ENCODE peak calls at places on chromosome 10, in five cellular contexts. Y is colonic mucosa; H is heart right ventricle; Z is Peyer's patch; R is effector memory CD4-positive, alpha-beta T cell. M is an unnamed sample. For H3K4me1, the result is how much of the 10 kb centered on the place peaks cover.

GRCh38 chr10:111934926-111935325 is 248.6 kb downstream of the GPAM start:
- DNase-seq in Y (no peak), Z (no peak), H (no peak), R (no peak), M (no peak)

GRCh38 chr10:70537398-70538194 is 59.0 kb downstream of the PALD1 start:
- DNase-seq in R (no peak), H (no peak), Y (peak), Z (no peak), M (no peak)

GRCh38 chr10:74117738-74118137 is 32.9 kb downstream of the AP3M1 start:
- DNase-seq in H (no peak), R (no peak), Y (no peak), Z (no peak), M (no peak)

GRCh38 chr10:14749051-14749809 is 25.5 kb downstream of the FAM107B start:
- DNase-seq in Z (peak), R (no peak), H (no peak), Y (peak), M (peak)

GRCh38 chr10:95485445-95485844 is 75.7 kb downstream of the SORBS1 start:
- DNase-seq in H (no peak), Y (no peak), Z (no peak), R (no peak), M (no peak)

GRCh38 chr10:110069502-110069982 is 61.8 kb downstream of the ADD3 start:
- DNase-seq in Z (no peak), H (no peak), Y (no peak), R (no peak), M (no peak)

GRCh38 chr10:30172096-30172495 is 112.7 kb upstream of the JCAD start:
- DNase-seq in H (no peak), Z (no peak), Y (no peak), R (no peak), M (no peak)

GRCh38 chr10:84654671-84655070 is 326.3 kb downstream of the CCSER2 start:
- DNase-seq in Y (no peak), R (no peak), H (no peak), Z (no peak), M (no peak)

GRCh38 chr10:101932182-101932581 is 88.6 kb upstream of the KCNIP2 start:
- DNase-seq in Y (no peak), Z (no peak), H (no peak), R (no peak), M (no peak)

GRCh38 chr10:21494221-21495001 is 31.1 kb downstream of the SKIDA1 start:
- DNase-seq in H (peak), Y (peak), R (no peak), Z (no peak), M (peak)

GRCh38 chr10:6347391-6347951 is 144.7 kb downstream of the PFKFB3 start:
- DNase-seq in Z (peak), R (peak), H (no peak), Y (no peak), M (peak)

GRCh38 chr10:123642697-123643096 is 23.5 kb upstream of the GPR26 start:
- DNase-seq in Y (no peak), R (no peak), Z (no peak), H (no peak), M (no peak)

GRCh38 chr10:45375716-45376231 is 1.8 kb downstream of the ALOX5 start:
- DNase-seq in Z (no peak), Y (no peak), R (no peak), H (no peak), M (peak)

GRCh38 chr10:93876391-93876790 is 17.4 kb upstream of the SLC35G1 start:
- DNase-seq in Z (no peak), Y (no peak), R (no peak), H (no peak), M (no peak)

GRCh38 chr10:125797999-125798662 is 22.5 kb upstream of the MMP21 start:
- DNase-seq in H (no peak), R (no peak), Z (no peak), Y (no peak), M (no peak)

GRCh38 chr10:43202657-43203490 is 64.0 kb downstream of the RASGEF1A start:
- DNase-seq in R (peak), Z (peak), Y (peak), H (peak), M (peak)

GRCh38 chr10:83037653-83038052 is 1101.7 kb upstream of the GHITM start:
- DNase-seq in Y (no peak), Z (no peak), R (no peak), H (no peak), M (no peak)

GRCh38 chr10:111118758-111119157 is 41.9 kb downstream of the ADRA2A start:
- DNase-seq in Z (no peak), H (no peak), Y (no peak), R (no peak), M (no peak)

GRCh38 chr10:77927343-77928256 is 1.0 kb upstream of the DLG5 start:
- DNase-seq in R (no peak), H (no peak), Z (no peak), Y (no peak), M (no peak)

GRCh38 chr10:77922551-77923179 is 3.9 kb downstream of the DLG5 start:
- DNase-seq in R (no peak), Y (no peak), Z (no peak), H (no peak), M (no peak)

GRCh38 chr10:77925795-77926565 is 575 bp downstream of the DLG5 start:
- DNase-seq in R (no peak), H (peak), Z (no peak), Y (peak), M (peak)

GRCh38 chr10:77926566-77927342 is at the start of gene DLG5:
- DNase-seq in H (peak), Z (no peak), R (no peak), Y (peak), M (peak)

DNA sequence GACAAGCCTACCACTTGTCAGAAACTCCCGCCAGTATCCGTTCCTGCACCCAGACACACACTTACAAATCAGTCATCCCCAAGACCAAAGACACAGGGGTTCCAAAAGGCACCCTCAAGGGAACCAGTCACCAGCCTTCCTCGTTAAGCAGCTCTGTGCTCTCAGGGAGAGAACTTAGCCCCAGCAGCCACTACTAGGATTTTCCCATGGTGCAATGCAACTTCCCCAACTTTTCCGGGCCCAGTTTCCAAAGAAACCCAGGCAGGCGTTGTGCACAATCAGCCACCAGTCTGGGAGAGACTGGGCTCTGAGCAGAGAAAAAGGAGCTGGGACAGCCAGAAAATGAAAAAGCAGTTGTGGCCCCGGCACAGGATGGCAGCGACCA is 1.2 kb downstream of the DLG5 start:
- DNase-seq in Z (no peak), R (no peak), H (no peak), Y (peak), M (no peak)
- H3K4me1 ChIP-seq in Z (under half), R (under half), H (under half), Y (under half), M (under half)

GRCh38 chr10:7792541-7792940 is 4.6 kb downstream of the ATP5F1C start:
- DNase-seq in R (no peak), Z (no peak), H (no peak), Y (no peak), M (no peak)

GRCh38 chr10:7795605-7796004 is 7.6 kb downstream of the ATP5F1C start:
- DNase-seq in Z (no peak), H (no peak), R (no peak), Y (no peak), M (no peak)

GRCh38 chr10:7797582-7797981 is 9.6 kb downstream of the ATP5F1C start:
- DNase-seq in Y (no peak), Z (no peak), R (no peak), H (peak), M (no peak)

GRCh38 chr10:7789390-7789789 is 1.4 kb downstream of the ATP5F1C start:
- DNase-seq in Z (no peak), H (peak), R (no peak), Y (peak), M (no peak)

DNA sequence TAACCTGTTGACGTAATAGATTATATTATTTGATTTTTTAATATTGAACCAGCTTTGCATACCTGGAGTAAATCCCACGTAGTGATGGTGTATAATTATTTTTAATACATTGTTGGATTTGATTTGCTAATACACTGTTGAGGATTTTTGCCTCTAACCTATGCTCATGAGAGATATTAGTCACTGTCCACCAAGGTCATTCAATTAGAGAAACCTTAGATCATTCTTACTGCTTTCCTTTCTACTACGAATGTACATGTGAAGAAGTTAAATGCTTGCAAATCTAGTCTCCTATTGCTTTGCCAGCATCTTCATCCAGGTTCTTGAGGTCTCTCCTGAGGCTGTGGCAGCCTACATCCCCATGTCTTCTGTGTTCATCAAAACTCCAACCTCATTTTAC is 6.7 kb downstream of the ATP5F1C start:
- DNase-seq in Z (no peak), H (no peak), Y (no peak), R (no peak), M (no peak)
- H3K4me1 ChIP-seq in Z (half or more), H (under half), Y (under half), R (under half), M (half or more)

DNA sequence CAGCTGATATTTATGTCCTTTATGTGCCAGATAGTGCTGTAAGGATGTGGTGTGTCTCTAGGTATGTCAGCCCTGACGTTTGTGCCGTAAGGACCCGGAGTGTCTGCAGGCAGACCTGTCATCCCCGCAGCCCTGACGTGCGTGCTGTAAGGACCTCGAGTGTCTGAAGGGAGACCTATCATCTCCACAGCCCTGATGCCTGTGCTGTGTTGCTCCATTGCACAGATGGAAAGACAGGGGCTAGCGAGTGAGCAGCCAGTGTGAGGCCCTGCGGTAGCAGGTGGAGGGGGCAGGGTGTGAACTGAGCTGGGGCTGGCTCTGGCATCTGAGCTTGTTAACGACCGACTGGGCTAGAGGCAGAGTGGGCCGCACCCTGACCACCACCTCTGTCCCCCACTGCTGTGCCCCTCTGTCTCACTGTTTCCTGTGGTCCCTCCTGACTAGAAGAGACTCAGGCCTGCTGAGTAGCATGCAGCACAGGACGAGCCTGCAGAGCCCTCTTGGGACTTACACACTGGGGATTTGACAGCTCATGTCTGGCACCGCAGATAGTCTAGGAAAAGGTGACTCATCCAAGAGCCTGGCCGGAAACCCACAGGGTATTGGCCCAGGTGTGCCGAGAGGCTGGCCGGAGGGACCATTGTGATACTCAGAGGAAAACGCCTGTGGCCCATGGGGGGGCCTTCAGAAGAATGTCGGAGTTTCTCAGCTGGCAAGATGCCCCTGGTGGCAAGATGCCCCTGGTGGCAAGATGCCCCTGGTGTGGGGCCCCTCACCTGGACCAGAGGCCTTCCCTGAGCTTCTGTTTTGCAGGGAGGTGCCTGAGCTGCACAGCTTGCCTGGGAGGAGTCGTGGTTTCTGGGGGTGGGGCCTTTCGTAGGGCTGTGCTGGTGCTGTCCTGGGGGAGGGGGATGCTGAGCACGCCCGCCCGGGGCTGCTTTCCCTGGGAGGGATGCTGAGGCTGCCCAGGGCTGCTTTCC is 34.3 kb downstream of the INPP5A start:
- DNase-seq in H (no peak), R (no peak), Z (peak), Y (peak), M (no peak)
- H3K4me1 ChIP-seq in H (under half), R (under half), Z (under half), Y (under half), M (under half)

GRCh38 chr10:79246606-79247275 is 100.5 kb upstream of the PPIF start:
- DNase-seq in Y (peak), Z (no peak), R (no peak), H (peak), M (no peak)
- H3K4me1 ChIP-seq in Y (under half), Z (half or more), R (under half), H (half or more), M (half or more)

GRCh38 chr10:2885956-2886296 is 181.4 kb upstream of the PFKP start:
- DNase-seq in R (no peak), H (no peak), Y (no peak), Z (no peak), M (no peak)
- H3K4me1 ChIP-seq in R (under half), H (under half), Y (under half), Z (under half), M (under half)

M was measured in spleen.